ENCODE peak calls at places on chromosome 15, in eight cellular contexts. X is stomach, K is coronary artery, O is thyroid gland, M is SK-N-SH, N is HL-60, F is neural progenitor cell, A is AG04450. L is an unnamed sample.

GRCh38 chr15:34682673-34683072 is 72.1 kb downstream of the GJD2 start:
- DNase-seq in X (no peak), K (no peak), O (no peak), M (no peak), N (no peak), F (no peak), A (peak; percentile 8), L (no peak)

GRCh38 chr15:38323895-38324294 is 71.3 kb downstream of the SPRED1 start:
- DNase-seq in X (no peak), K (no peak), O (no peak), M (no peak), N (no peak), F (no peak), A (no peak), L (no peak)

GRCh38 chr15:49692514-49693090 is 71.8 kb downstream of the DTWD1 start:
- DNase-seq in X (no peak), K (no peak), O (no peak), M (no peak), N (no peak), F (no peak), A (no peak), L (no peak)

GRCh38 chr15:55344206-55344605 is 25.2 kb downstream of the PIGB start:
- DNase-seq in X (no peak), K (no peak), O (peak; percentile 90), M (no peak), N (no peak), F (peak; percentile 34), A (no peak), L (no peak)

GRCh38 chr15:75067123-75067854 is 43.9 kb downstream of the PPCDC start:
- DNase-seq in X (no peak), K (peak; percentile 24), O (no peak), M (no peak), N (no peak), F (no peak), A (no peak), L (no peak)

GRCh38 chr15:76626611-76627010 is 278.5 kb downstream of the SCAPER start:
- DNase-seq in X (no peak), K (no peak), O (no peak), M (no peak), N (no peak), F (no peak), A (no peak), L (no peak)

GRCh38 chr15:53808058-53808703 is 48.7 kb upstream of the WDR72 start:
- DNase-seq in X (no peak), K (no peak), O (no peak), M (peak; percentile 12), N (no peak), F (peak; percentile 1), A (no peak), L (no peak)

GRCh38 chr15:89599021-89599420 is 23.8 kb downstream of the TICRR start:
- DNase-seq in X (no peak), K (no peak), O (no peak), M (no peak), N (no peak), F (no peak), A (no peak), L (no peak)

GRCh38 chr15:65414841-65415621 is 7.7 kb downstream of the IGDCC4 start:
- DNase-seq in X (no peak), K (no peak), O (peak; percentile 72), M (no peak), N (no peak), F (peak; percentile 95), A (no peak), L (no peak)

GRCh38 chr15:74433592-74434259 is at the start of gene SEMA7A:
- DNase-seq in X (peak; percentile 83), K (peak; percentile 88), O (peak; percentile 77), M (peak; percentile 96), N (peak; percentile 77), F (peak; percentile 94), A (no peak), L (peak; percentile 86)

GRCh38 chr15:82530606-82531379 is 9.5 kb downstream of the RPS17 start:
- DNase-seq in X (peak; percentile 87), K (peak; percentile 76), O (peak; percentile 85), M (peak; percentile 82), N (no peak), F (peak; percentile 76), A (no peak), L (peak; percentile 58)

GRCh38 chr15:38205502-38206235 is 47.0 kb upstream of the SPRED1 start:
- DNase-seq in X (no peak), K (no peak), O (no peak), M (no peak), N (no peak), F (no peak), A (no peak), L (no peak)

GRCh38 chr15:92082217-92082843 is 228.8 kb downstream of the SLCO3A1 start:
- DNase-seq in X (peak; percentile 54), K (no peak), O (peak; percentile 62), M (peak; percentile 71), N (peak; percentile 20), F (peak; percentile 82), A (peak; percentile 47), L (peak; percentile 58)

GRCh38 chr15:79406191-79406590 is 25.9 kb upstream of the MINAR1 start:
- DNase-seq in X (no peak), K (no peak), O (no peak), M (no peak), N (no peak), F (no peak), A (no peak), L (no peak)

GRCh38 chr15:80780416-80781221 is 1.4 kb downstream of the CEMIP start:
- DNase-seq in X (peak; percentile 48), K (no peak), O (peak; percentile 64), M (peak; percentile 64), N (no peak), F (peak; percentile 92), A (no peak), L (peak; percentile 31)

GRCh38 chr15:72968531-72968922 is 83.7 kb upstream of the NEO1 start:
- DNase-seq in X (peak; percentile 35), K (no peak), O (peak; percentile 44), M (no peak), N (no peak), F (no peak), A (no peak), L (no peak)

GRCh38 chr15:82737975-82738374 is 28.3 kb upstream of the AP3B2 start:
- DNase-seq in X (no peak), K (no peak), O (no peak), M (no peak), N (no peak), F (no peak), A (no peak), L (no peak)

GRCh38 chr15:45640610-45641009 is 5.8 kb downstream of the SQOR start:
- DNase-seq in X (no peak), K (peak; percentile 52), O (no peak), M (no peak), N (no peak), F (no peak), A (peak; percentile 71), L (no peak)

GRCh38 chr15:50134524-50135024 is 15.5 kb upstream of the ATP8B4 start:
- DNase-seq in X (no peak), K (no peak), O (no peak), M (no peak), N (peak; percentile 70), F (no peak), A (peak; percentile 42), L (no peak)

GRCh38 chr15:101489633-101490407 is at the start of gene PCSK6:
- DNase-seq in X (peak; percentile 51), K (peak; percentile 47), O (no peak), M (peak; percentile 87), N (no peak), F (peak; percentile 77), A (no peak), L (no peak)

GRCh38 chr15:79310985-79311900 is at the start of gene TMED3:
- DNase-seq in X (peak; percentile 77), K (no peak), O (peak; percentile 80), M (peak; percentile 99), N (peak; percentile 83), F (peak; percentile 93), A (peak; percentile 63), L (peak; percentile 75)

GRCh38 chr15:22954798-22955543 is 25.2 kb downstream of the CYFIP1 start:
- DNase-seq in X (no peak), K (no peak), O (no peak), M (no peak), N (no peak), F (no peak), A (no peak), L (no peak)

GRCh38 chr15:31341036-31341435 is 14.4 kb downstream of the KLF13 start:
- DNase-seq in X (no peak), K (no peak), O (peak; percentile 5), M (no peak), N (no peak), F (no peak), A (no peak), L (no peak)

GRCh38 chr15:40787344-40787841 is 17.6 kb downstream of the C15orf62 start:
- DNase-seq in X (peak; percentile 88), K (no peak), O (peak; percentile 84), M (no peak), N (peak; percentile 99), F (no peak), A (no peak), L (no peak)

GRCh38 chr15:70698412-70698811 is 64.9 kb downstream of the UACA start:
- DNase-seq in X (no peak), K (no peak), O (no peak), M (no peak), N (no peak), F (no peak), A (no peak), L (no peak)

GRCh38 chr15:59191855-59192237 is 14.8 kb upstream of the LDHAL6B start:
- DNase-seq in X (no peak), K (no peak), O (no peak), M (no peak), N (no peak), F (no peak), A (peak; percentile 83), L (no peak)
- H3K27ac ChIP-seq in X (no peak overlapping the region), K (no peak overlapping the region), O (no peak overlapping the region), M (peak overlapping the region; percentile 91), N (no peak overlapping the region), F (no peak overlapping the region), A (peak overlapping the region; percentile 95), L (no peak overlapping the region)

DNA sequence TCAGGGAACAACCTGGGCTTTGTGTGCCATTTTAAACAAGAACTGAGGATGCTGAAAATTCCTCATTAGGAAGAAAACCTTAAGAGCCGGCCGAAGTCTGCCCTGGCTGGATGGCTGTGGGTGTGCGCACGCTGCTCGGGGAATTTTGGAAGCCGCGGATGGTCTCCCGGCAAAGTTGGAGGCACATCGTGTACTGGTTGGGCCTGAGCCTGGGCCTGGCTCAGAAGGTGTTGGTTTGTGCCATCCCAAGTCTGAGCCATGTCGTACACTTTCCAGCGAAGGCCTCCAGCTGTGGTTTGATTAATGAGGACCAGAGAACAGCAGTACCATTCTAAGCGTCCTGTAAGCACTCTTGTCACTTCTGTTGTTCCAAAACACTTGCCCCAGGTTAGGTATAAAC is 188.2 kb downstream of the ATP10A start:
- DNase-seq in X (no peak), K (peak; percentile 91), O (peak; percentile 9), M (no peak), N (no peak), F (no peak), A (no peak), L (no peak)
- TF ChIP-seq CTCF in X (no peak), K (no peak), O (no peak), M (no peak), N (no peak), F (no peak), A (no peak), L (no peak)

GRCh38 chr15:69090197-69090948 is 70.1 kb upstream of the GLCE start:
- DNase-seq in X (no peak), K (no peak), O (no peak), M (peak; percentile 30), N (no peak), F (peak; percentile 34), A (no peak), L (no peak)
- H3K27ac ChIP-seq in X (no peak overlapping the region), K (no peak overlapping the region), O (no peak overlapping the region), M (no peak overlapping the region), N (no peak overlapping the region), F (no peak overlapping the region), A (no peak overlapping the region), L (no peak overlapping the region)

GRCh38 chr15:62928242-62928995 is 114.1 kb upstream of the TPM1 start:
- DNase-seq in X (no peak), K (no peak), O (peak; percentile 5), M (peak; percentile 60), N (no peak), F (no peak), A (peak; percentile 64), L (peak; percentile 66)
- TF ChIP-seq CTCF in X (no peak), K (no peak), O (no peak), M (peak; percentile 71), N (no peak), F (peak; percentile 8), A (peak; percentile 42), L (no peak)